ENCODE peak calls at places on chromosomes 2 and 18, in four cellular contexts. A, V, M and X are unnamed samples. For H3K4me1, the result is how much of the 10 kb centered on the place peaks cover.

GRCh38 chr18:12079504-12080237 is 14.0 kb upstream of the ANKRD62 start:
- DNase-seq in M (no peak), V (peak), A (no peak), X (no peak)

GRCh38 chr2:85924522-85924921 is 35.7 kb upstream of the ST3GAL5 start:
- DNase-seq in V (peak), A (no peak), M (no peak), X (peak)

GRCh38 chr18:38174594-38174993 is 609.0 kb upstream of the CELF4 start:
- DNase-seq in V (no peak), M (no peak), A (no peak), X (no peak)

GRCh38 chr2:61247204-61247812 is 85.3 kb downstream of the C2orf74 start:
- DNase-seq in A (no peak), V (no peak), M (no peak), X (no peak)

GRCh38 chr2:144137705-144138428 is 382.1 kb downstream of the ZEB2 start:
- DNase-seq in V (no peak), M (no peak), A (no peak), X (no peak)

GRCh38 chr18:75530548-75531211 is 103.2 kb upstream of the SMIM21 start:
- DNase-seq in V (peak), A (no peak), M (peak), X (no peak)

GRCh38 chr2:134391751-134392160 is 137.9 kb downstream of the MGAT5 start:
- DNase-seq in M (no peak), A (no peak), V (no peak), X (no peak)

GRCh38 chr2:101446869-101447268 is 28.0 kb downstream of the RFX8 start:
- DNase-seq in V (no peak), M (no peak), A (no peak), X (no peak)

GRCh38 chr2:197024206-197024605 is 97.7 kb upstream of the PGAP1 start:
- DNase-seq in M (no peak), V (no peak), A (no peak), X (no peak)

GRCh38 chr2:32783933-32784332 is 156.1 kb downstream of the TTC27 start:
- DNase-seq in V (no peak), A (no peak), M (no peak), X (no peak)

GRCh38 chr2:181459646-181460045 is 2.5 kb downstream of the ITGA4 start:
- DNase-seq in A (no peak), V (no peak), M (no peak), X (no peak)

GRCh38 chr2:181463573-181463972 is 6.4 kb downstream of the ITGA4 start:
- DNase-seq in V (no peak), A (no peak), M (no peak), X (no peak)

GRCh38 chr2:181462032-181462431 is 4.8 kb downstream of the ITGA4 start:
- DNase-seq in A (no peak), M (no peak), V (no peak), X (no peak)

GRCh38 chr2:181458881-181459280 is 1.7 kb downstream of the ITGA4 start:
- DNase-seq in M (no peak), V (no peak), A (no peak), X (no peak)

GRCh38 chr2:181461056-181461630 is 4.0 kb downstream of the ITGA4 start:
- DNase-seq in M (no peak), V (no peak), A (no peak), X (no peak)
- H3K4me1 ChIP-seq in M (under half), V (under half), A (under half), X (under half)

GRCh38 chr2:9771101-9771449 is 72.2 kb upstream of the TAF1B start:
- DNase-seq in M (no peak), A (no peak), V (no peak), X (no peak)

GRCh38 chr2:9773905-9774239 is 69.4 kb upstream of the TAF1B start:
- DNase-seq in M (no peak), V (no peak), A (no peak), X (no peak)

GRCh38 chr2:9771481-9772017 is 71.7 kb upstream of the TAF1B start:
- DNase-seq in A (peak), V (no peak), M (no peak), X (no peak)

GRCh38 chr2:9772999-9773904 is 70.0 kb upstream of the TAF1B start:
- DNase-seq in M (no peak), V (no peak), A (no peak), X (no peak)

DNA sequence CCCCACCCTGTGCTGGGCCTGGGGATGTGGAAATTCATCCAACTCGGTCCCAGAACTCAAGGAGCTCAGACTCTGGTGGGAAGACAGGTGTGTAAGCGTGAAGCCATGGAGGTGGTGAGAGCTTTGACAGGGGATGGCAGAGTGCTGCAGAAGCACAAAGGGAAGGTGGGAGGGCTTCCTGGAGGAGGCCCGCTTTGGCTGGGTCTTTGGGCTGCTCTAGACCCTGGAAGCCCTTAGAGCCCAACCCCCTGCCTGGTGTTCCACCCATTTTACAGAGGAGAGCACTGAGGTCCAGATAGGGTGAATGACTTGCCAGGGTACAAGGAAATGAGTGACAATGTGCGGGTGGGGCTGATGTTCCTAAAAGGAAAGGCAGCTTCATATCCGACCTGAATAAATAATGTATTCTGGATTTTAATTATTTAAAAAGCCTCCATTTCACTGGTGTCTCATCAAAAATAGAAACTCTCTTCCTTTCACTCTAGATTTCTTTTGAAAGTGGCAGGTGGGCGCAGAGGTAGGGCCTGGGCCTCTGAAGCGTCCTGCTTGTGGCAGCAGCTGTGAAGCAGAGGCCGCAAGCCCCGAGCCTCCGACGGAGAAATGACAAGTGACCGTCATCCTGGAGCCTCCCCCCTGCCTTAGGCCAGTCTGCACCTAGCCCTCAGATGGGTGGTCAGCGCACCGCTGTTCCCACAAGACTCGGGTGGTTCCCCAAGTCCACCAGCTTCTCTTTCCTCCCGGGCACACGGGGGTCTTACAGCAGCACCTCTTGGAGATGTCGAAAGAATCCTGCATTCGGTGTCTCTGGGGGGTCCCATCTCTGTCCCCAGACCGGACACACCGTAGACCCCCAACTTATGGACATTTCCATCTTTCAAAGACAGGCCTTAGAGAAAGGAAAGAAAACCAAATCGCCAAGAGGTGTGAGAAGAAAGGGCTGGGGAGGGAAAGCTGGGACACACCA is 71.0 kb upstream of the TAF1B start:
- DNase-seq in M (no peak), A (no peak), V (no peak), X (no peak)
- TF ChIP-seq CTCF in M (no peak), A (no peak), V (no peak), X (no peak)

GRCh38 chr2:36566887-36567286 is 31.1 kb downstream of the FEZ2 start:
- DNase-seq in A (no peak), M (no peak), V (no peak), X (no peak)
- H3K4me1 ChIP-seq in A (under half), M (under half), V (under half), X (half or more)

GRCh38 chr2:205372141-205372540 is 310.2 kb upstream of the NRP2 start:
- DNase-seq in V (no peak), M (no peak), A (no peak), X (no peak)
- TF ChIP-seq CTCF in V (no peak), M (no peak), A (no peak), X (no peak)

GRCh38 chr2:118062048-118062447 is 26.2 kb upstream of the INSIG2 start:
- DNase-seq in V (no peak), M (no peak), A (no peak), X (no peak)
- H3K4me1 ChIP-seq in V (under half), M (under half), A (under half), X (under half)

DNA sequence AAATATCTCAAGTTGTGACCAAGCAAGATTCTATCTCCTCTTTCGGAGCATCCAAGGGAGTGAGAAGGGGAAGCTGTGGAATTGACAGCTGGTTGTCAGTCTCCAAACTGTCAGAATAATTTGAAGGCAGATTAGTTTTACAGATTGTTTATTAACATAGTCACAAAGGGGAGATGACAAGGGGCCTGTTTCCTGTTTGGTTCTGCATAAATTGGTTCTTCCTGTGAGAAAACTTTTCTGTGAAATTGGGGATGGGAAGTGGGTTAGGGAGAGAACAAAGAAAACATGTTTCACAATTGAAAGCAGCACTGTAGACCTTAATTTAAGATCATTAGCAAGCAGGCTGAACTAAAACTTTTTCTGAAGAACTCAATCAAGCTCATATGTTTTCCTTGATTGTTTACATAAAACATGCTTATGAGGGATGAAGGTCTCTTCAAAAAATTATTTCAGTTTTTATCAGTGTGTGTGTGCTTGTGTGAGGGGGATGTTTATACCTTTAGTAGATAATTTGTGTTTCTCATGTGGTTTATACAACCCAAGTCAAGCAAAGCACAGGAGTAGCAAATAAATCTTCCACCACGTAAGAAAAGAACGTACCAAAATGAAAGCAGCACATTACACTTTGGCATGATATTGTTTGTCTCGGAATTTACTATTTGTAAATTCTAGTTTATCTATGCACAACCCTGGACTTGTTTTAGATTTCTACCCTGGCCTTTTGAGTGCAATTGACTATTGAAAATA is 604.9 kb upstream of the CDH2 start:
- DNase-seq in M (no peak), V (no peak), A (no peak), X (no peak)
- TF ChIP-seq CTCF in M (no peak), V (no peak), A (no peak), X (no peak)

DNA sequence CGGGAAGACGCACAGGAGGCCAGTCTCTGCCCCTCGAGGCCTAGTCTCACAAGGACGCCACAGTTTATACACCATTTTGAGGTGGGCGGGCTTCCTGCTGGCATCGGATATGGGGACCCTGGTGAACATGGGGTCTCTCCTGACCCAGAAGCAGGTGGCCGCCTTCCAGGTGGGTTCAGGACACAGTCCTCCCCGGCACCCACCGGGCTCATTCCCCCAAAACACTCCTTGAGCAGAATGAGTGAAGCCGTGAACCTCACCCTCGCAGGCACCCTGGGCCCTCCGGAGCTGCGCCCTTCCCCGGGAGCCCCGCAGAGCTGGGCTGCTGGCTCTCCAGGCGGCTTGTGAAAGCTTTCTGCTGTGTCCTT is 6.5 kb downstream of the NFATC1 start:
- DNase-seq in V (no peak), M (no peak), A (peak), X (peak)
- H3K4me1 ChIP-seq in V (half or more), M (under half), A (under half), X (half or more)